ENCODE peak calls at places on chromosomes 7 and 10, in seven cellular contexts. G, B, O, E, X, U and K are unnamed samples.

GRCh38 chr10:92691042-92691590 is 1.4 kb downstream of the HHEX start:
- DNase-seq in E (no peak), G (no peak), X (peak; percentile 60), U (no peak), O (no peak), B (no peak), K (peak; percentile 39)

GRCh38 chr10:43338117-43338516 is 33.3 kb upstream of the FXYD4 start:
- DNase-seq in G (no peak), E (no peak), X (no peak), U (no peak), B (no peak), O (no peak), K (no peak)

GRCh38 chr7:78280276-78280675 is 481.7 kb downstream of the PHTF2 start:
- DNase-seq in G (no peak), X (no peak), B (no peak), U (no peak), E (no peak), O (no peak), K (no peak)

GRCh38 chr7:33905389-33906032 is at the start of gene BMPER:
- DNase-seq in X (peak; percentile 45), O (peak; percentile 26), B (no peak), G (peak; percentile 55), E (no peak), U (peak; percentile 38), K (no peak)

GRCh38 chr7:24035653-24036414 is 248.2 kb upstream of the NPY start:
- DNase-seq in O (no peak), G (no peak), U (peak; percentile 5), X (no peak), B (no peak), E (no peak), K (no peak)

GRCh38 chr7:157430721-157431120 is 93.9 kb downstream of the DNAJB6 start:
- DNase-seq in X (no peak), B (no peak), O (no peak), U (no peak), E (no peak), G (no peak), K (no peak)

GRCh38 chr7:25839084-25839769 is 312.8 kb upstream of the NFE2L3 start:
- DNase-seq in B (no peak), O (no peak), G (no peak), X (no peak), U (no peak), E (no peak), K (no peak)

GRCh38 chr10:76179806-76180205 is 748.4 kb downstream of the LRMDA start:
- DNase-seq in U (no peak), G (no peak), B (no peak), E (no peak), X (no peak), O (no peak), K (no peak)

GRCh38 chr10:17232276-17232987 is 4.4 kb downstream of the VIM start:
- DNase-seq in B (peak; percentile 51), U (no peak), G (no peak), E (no peak), X (no peak), O (peak; percentile 36), K (no peak)

GRCh38 chr7:93284908-93285307 is 52.7 kb downstream of the VPS50 start:
- DNase-seq in U (no peak), X (no peak), E (no peak), O (no peak), B (peak; percentile 18), G (no peak), K (peak; percentile 4)

GRCh38 chr10:88505680-88506215 is 77.4 kb downstream of the RNLS start:
- DNase-seq in X (no peak), O (no peak), E (no peak), B (no peak), G (no peak), U (no peak), K (no peak)

GRCh38 chr7:157389951-157390730 is 53.3 kb downstream of the DNAJB6 start:
- DNase-seq in G (no peak), O (peak; percentile 71), B (no peak), U (peak; percentile 37), X (peak; percentile 74), E (no peak), K (peak; percentile 48)

GRCh38 chr7:90945104-90945752 is 319.0 kb upstream of the FZD1 start:
- DNase-seq in X (no peak), B (peak; percentile 89), U (peak; percentile 20), G (peak; percentile 48), E (no peak), O (peak; percentile 84), K (peak; percentile 80)

GRCh38 chr7:106032295-106032694 is 69.2 kb downstream of the CDHR3 start:
- DNase-seq in X (no peak), U (no peak), O (no peak), B (no peak), E (no peak), G (no peak), K (no peak)

GRCh38 chr7:4889682-4890081 is 6.2 kb upstream of the RADIL start:
- DNase-seq in B (no peak), G (no peak), E (no peak), O (no peak), U (no peak), X (no peak), K (no peak)

GRCh38 chr7:129845972-129846327 is 106.8 kb downstream of the UBE2H start:
- DNase-seq in O (peak; percentile 92), U (peak; percentile 64), E (no peak), G (peak; percentile 80), B (peak; percentile 83), X (no peak), K (peak; percentile 89)

GRCh38 chr7:68969571-68969970 is 628.7 kb upstream of the AUTS2 start:
- DNase-seq in X (no peak), O (no peak), B (no peak), U (no peak), E (no peak), G (no peak), K (no peak)

GRCh38 chr7:5606235-5606634 is 175.2 kb downstream of the RNF216 start:
- DNase-seq in B (no peak), G (no peak), E (no peak), X (no peak), O (no peak), U (no peak), K (no peak)

GRCh38 chr7:13593854-13594253 is 395.6 kb downstream of the ETV1 start:
- DNase-seq in B (no peak), G (no peak), U (no peak), O (no peak), E (no peak), X (no peak), K (no peak)

GRCh38 chr7:149686001-149686400 is 87.4 kb downstream of the ZNF467 start:
- DNase-seq in O (peak; percentile 87), G (no peak), U (peak; percentile 36), E (no peak), X (no peak), B (peak; percentile 92), K (peak; percentile 85)

GRCh38 chr10:78684954-78685353 is 383.8 kb upstream of the ZMIZ1 start:
- DNase-seq in O (no peak), U (no peak), G (no peak), X (no peak), E (no peak), B (no peak), K (no peak)

GRCh38 chr7:154832557-154833138 is 170.3 kb downstream of the PAXIP1 start:
- DNase-seq in B (no peak), O (no peak), E (no peak), U (peak; percentile 18), G (no peak), X (no peak), K (no peak)

DNA sequence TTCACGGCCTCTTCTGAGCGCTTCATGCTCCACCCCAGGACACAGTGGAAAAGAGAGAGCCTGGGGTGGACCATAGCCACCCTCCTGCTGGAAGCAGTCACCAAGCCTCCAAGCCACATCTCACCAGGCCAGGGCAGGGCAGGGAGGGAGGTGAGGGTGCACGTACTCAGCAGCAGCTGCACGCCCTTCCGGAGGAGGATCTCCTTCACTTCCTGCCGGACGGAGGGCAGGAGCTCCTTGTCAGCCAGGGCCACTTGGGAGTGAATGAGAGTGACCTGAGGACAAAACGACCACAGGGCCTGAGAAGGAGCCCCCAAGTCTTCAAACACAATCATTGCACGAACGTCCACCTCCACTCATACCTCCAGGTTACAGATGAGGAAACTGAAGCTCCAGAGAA is 15.0 kb downstream of the AIFM2 start:
- DNase-seq in U (no peak), B (no peak), G (no peak), E (no peak), X (no peak), O (no peak), K (no peak)
- H3K4me3 ChIP-seq in U (no peak overlapping the region), B (no peak overlapping the region), G (no peak overlapping the region), E (no peak overlapping the region), X (no peak overlapping the region), O (no peak overlapping the region), K (no peak overlapping the region)

GRCh38 chr10:102713483-102713813 is 749 bp downstream of the ARL3 start:
- DNase-seq in U (no peak), B (no peak), X (no peak), O (no peak), E (no peak), G (no peak), K (no peak)
- TF ChIP-seq CTCF in U (no peak), B (peak; percentile 66), X (no peak), O (peak; percentile 41), E (no peak), G (peak; percentile 39), K (peak; percentile 68)

DNA sequence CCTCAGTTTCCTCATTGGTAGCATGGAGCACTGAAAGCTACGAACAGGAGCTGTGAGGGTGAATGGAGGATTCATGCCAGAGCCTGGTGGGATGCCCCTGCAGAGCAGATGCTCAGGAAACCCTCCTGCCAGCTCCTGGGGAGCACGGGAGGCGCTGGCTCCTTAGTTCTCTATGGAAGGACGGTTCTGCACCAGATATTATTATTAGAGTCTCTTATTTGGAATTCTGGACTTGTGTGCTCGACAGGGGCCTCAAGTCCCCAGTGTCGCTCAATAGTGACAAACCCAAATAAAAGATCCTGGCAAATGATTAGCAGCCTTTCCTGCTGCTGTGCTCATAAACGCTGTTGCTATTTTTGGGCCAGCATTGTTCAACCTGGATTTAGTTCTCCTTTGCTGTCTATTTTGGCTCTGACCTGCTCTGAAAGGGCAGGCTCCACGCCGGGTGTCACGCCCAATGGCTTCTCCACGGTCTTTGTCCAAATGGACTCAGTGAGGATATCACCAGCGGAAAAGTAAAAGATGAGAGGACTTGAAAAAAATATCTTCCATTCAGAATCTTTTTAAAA is 23.0 kb upstream of the KLF6 start:
- DNase-seq in U (no peak), X (no peak), E (no peak), G (no peak), O (no peak), B (no peak), K (no peak)
- H3K4me3 ChIP-seq in U (no peak overlapping the region), X (no peak overlapping the region), E (no peak overlapping the region), G (no peak overlapping the region), O (no peak overlapping the region), B (no peak overlapping the region), K (no peak overlapping the region)

GRCh38 chr7:142483659-142484317 is 225.9 kb upstream of the PRSS58 start:
- DNase-seq in U (no peak), X (no peak), B (no peak), E (no peak), O (no peak), G (no peak), K (no peak)
- TF ChIP-seq CTCF in U (no peak), X (no peak), B (no peak), E (no peak), O (no peak), G (no peak), K (no peak)

DNA sequence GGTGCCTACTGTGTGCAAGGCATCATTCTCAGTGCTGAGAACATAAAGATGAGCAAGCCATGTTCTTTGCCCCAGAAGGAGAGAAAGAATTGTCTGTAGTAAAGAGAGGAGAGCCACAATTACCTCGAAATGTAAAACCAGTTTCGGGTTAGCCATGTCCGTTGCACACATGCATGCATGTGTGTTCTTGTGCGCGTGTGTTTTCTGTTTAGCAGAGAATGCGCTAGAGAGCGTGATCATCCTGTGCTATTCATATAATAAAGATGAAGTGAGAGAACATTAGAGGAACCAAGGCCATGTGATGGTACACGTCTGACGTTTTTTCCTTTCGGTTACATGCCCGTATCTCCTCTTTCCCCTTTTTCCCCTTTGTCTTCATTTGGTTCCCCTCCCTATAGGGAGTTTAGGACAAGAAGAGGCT is 158.2 kb downstream of the CELF2 start:
- DNase-seq in B (no peak), E (no peak), G (no peak), O (no peak), U (no peak), X (no peak), K (no peak)
- H3K4me3 ChIP-seq in B (no peak overlapping the region), E (peak overlapping the region; percentile 19), G (no peak overlapping the region), O (no peak overlapping the region), U (no peak overlapping the region), X (peak overlapping the region; percentile 22), K (no peak overlapping the region)